ENCODE peak calls at places on chromosomes 16 and 17, in eight cellular contexts. X is upper lobe of left lung, L is HCT116, M is transverse colon, C is spleen, Q is HepG2, W is prostate gland, E is stomach. H is an unnamed sample.
A peak's percentile ranks its signal among the peaks of the same experiment; 100 is the strongest.

GRCh38 chr17:74288785-74289184 is 14.8 kb downstream of the DNAI2 start:
- DNase-seq in L (no peak), X (no peak), C (no peak), M (no peak), E (no peak), Q (no peak), W (no peak), H (no peak)

GRCh38 chr16:11319529-11320146 is 25.6 kb upstream of the RMI2 start:
- DNase-seq in Q (peak; percentile 60), E (peak; percentile 46), L (no peak), C (no peak), X (no peak), W (no peak), M (no peak), H (no peak)

GRCh38 chr17:16516594-16517018 is 24.6 kb upstream of the LRRC75A start:
- DNase-seq in E (no peak), X (no peak), W (no peak), L (peak; percentile 22), C (no peak), M (no peak), Q (no peak), H (no peak)

GRCh38 chr16:85567101-85567866 is 45.8 kb upstream of the GSE1 start:
- DNase-seq in E (no peak), M (peak; percentile 89), X (no peak), W (no peak), Q (no peak), L (no peak), C (no peak), H (no peak)

GRCh38 chr17:74059471-74059870 is 144.0 kb upstream of the RPL38 start:
- DNase-seq in L (no peak), X (no peak), Q (no peak), M (no peak), C (no peak), W (no peak), E (peak; percentile 27), H (no peak)

GRCh38 chr17:45946841-45947256 is 52.2 kb upstream of the STH start:
- DNase-seq in E (no peak), C (no peak), L (no peak), X (peak; percentile 62), Q (no peak), W (no peak), M (no peak), H (no peak)

GRCh38 chr17:15157051-15157450 is 108.1 kb downstream of the PMP22 start:
- DNase-seq in E (no peak), M (no peak), C (no peak), X (no peak), Q (no peak), L (no peak), W (no peak), H (no peak)

GRCh38 chr16:85245307-85246172 is 133.3 kb upstream of the CIBAR2 start:
- DNase-seq in Q (peak; percentile 51), C (no peak), L (peak; percentile 57), W (peak; percentile 26), M (peak; percentile 53), X (peak; percentile 33), E (peak; percentile 44), H (no peak)

GRCh38 chr17:36485805-36486203 is 677 bp upstream of the ZNHIT3 start:
- DNase-seq in E (no peak), C (no peak), W (no peak), X (no peak), L (no peak), M (no peak), Q (no peak), H (peak; percentile 52)

GRCh38 chr16:73054732-73055481 is 7.0 kb upstream of the ZFHX3 start:
- DNase-seq in X (no peak), M (no peak), C (no peak), E (no peak), Q (peak; percentile 73), L (no peak), W (no peak), H (peak; percentile 61)

GRCh38 chr17:7881655-7882054 is 6.9 kb upstream of the CHD3 start:
- DNase-seq in Q (no peak), M (no peak), X (no peak), L (no peak), C (no peak), W (peak; percentile 67), E (no peak), H (no peak)

GRCh38 chr16:54116126-54116525 is 170.5 kb downstream of the IRX3 start:
- DNase-seq in M (no peak), X (no peak), C (no peak), W (no peak), L (no peak), E (no peak), Q (no peak), H (no peak)

GRCh38 chr17:38628441-38628840 is 22.7 kb upstream of the SRCIN1 start:
- DNase-seq in X (no peak), Q (peak; percentile 89), W (no peak), C (peak; percentile 42), E (no peak), M (no peak), L (peak; percentile 67), H (no peak)

GRCh38 chr17:6551909-6552768 is 4.2 kb downstream of the PITPNM3 start:
- DNase-seq in E (peak; percentile 86), L (no peak), M (peak; percentile 88), C (no peak), X (peak; percentile 86), Q (no peak), W (peak; percentile 85), H (no peak)

GRCh38 chr17:8462564-8462963 is 26.9 kb downstream of the NDEL1 start:
- DNase-seq in Q (no peak), W (no peak), L (no peak), X (no peak), E (no peak), M (no peak), C (no peak), H (no peak)

GRCh38 chr16:56409195-56409594 is 16.1 kb downstream of the AMFR start:
- DNase-seq in C (no peak), X (no peak), W (no peak), L (no peak), Q (peak; percentile 61), M (no peak), E (no peak), H (no peak)

GRCh38 chr16:50560903-50561863 is 13.0 kb downstream of the NKD1 start:
- DNase-seq in C (no peak), X (no peak), L (no peak), M (no peak), Q (peak; percentile 61), W (no peak), E (no peak), H (no peak)

GRCh38 chr17:21376835-21377690 is 906 bp downstream of the KCNJ12 start:
- DNase-seq in C (no peak), W (no peak), Q (no peak), L (no peak), M (no peak), E (peak; percentile 52), X (no peak), H (no peak)

GRCh38 chr17:20226814-20227482 is 217.8 kb downstream of the SPECC1 start:
- DNase-seq in L (peak; percentile 34), E (peak; percentile 82), M (peak; percentile 81), W (peak; percentile 74), C (peak; percentile 89), Q (peak; percentile 50), X (peak; percentile 78), H (peak; percentile 16)
- H3K27ac ChIP-seq in L (no peak overlapping the region), E (no peak overlapping the region), M (no peak overlapping the region), W (no peak overlapping the region), C (no peak overlapping the region), Q (no peak overlapping the region), X (no peak overlapping the region), H (no peak overlapping the region)

DNA sequence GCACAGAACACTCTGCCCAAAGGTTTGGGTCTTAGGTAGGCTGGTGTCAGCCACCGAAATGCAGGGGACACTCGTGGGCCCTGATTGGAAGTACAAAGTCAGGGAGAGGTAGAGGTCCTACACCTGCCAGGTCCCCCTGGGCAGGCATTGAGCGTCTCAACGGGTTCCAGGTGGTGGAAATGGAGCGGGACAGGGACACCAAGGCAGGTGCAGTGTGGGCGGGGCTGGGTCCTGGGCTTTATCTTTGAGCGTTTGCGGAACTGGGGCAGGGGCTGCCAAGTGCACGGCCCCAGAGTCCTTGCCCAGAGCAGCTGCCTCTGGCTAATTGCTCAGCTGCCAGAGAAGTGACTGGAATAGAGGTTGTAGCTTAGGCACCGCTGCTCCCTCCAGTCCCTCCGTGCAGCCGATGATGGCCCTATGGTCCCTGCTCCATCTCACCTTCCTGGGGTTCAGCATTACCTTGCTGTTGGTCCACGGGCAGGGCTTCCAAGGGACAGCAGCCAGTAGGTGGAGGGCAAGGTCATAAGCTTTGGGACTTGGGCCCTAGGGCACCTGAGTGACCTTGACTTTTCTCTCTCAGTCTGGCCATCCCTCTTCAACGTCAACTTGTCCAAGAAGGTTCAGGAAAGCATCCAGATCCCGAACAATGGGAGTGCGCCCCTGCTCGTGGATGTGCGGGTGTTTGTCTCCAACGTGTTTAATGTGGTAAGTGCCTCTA is at the start of gene ZACN:
- DNase-seq in E (no peak), M (no peak), Q (no peak), X (no peak), L (no peak), W (no peak), C (no peak), H (no peak)
- TF ChIP-seq POLR2AphosphoS5 in E (no peak), M (no peak), Q (no peak), X (no peak), L (no peak), W (no peak), C (peak; percentile 23), H (no peak)

DNA sequence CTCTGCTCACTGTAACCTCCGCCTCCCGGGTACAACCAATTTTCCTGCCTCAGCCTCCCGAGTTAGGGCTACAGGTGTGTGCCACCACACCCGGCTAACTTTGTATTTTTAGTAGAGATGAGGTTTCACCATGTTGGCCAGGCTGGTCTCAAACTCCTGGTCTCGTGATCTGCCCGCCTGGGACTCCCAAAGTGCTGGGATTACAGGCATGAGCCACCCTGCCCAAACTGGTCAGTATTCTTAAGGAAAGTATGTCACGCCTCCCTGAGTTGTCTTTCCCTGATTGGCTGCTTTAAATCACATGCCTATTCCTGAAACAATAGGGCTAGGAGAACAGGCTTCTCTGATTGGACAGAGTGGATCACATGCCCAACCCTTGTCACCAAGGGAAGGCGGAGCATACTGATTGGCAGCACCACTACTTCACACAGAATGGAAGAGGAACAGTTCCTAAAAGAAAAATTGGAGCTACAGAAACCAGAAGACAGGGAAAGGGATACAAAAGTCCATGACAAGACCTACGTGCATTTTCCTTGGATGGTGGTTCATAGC is 17.6 kb upstream of the CYB5B start:
- DNase-seq in Q (peak; percentile 36), E (no peak), L (peak; percentile 99), C (no peak), X (no peak), M (no peak), W (no peak), H (no peak)
- H3K27ac ChIP-seq in Q (no peak overlapping the region), E (no peak overlapping the region), L (peak overlapping the region; percentile 99), C (no peak overlapping the region), X (no peak overlapping the region), M (no peak overlapping the region), W (no peak overlapping the region), H (no peak overlapping the region)

GRCh38 chr17:81841866-81842265 is 7.0 kb upstream of the PPP1R27 start:
- DNase-seq in C (no peak), W (no peak), Q (no peak), X (no peak), E (no peak), L (no peak), M (no peak), H (no peak)
- TF ChIP-seq POLR2AphosphoS5 in C (no peak), W (no peak), Q (no peak), X (no peak), E (no peak), L (no peak), M (no peak), H (no peak)

H was measured in SK-N-MC.